ENCODE peak calls at places on chromosomes 6 and 20, in four cellular contexts. One of them, this sample, is unnamed.

GRCh38 chr20:62198931-62199330 is 16.1 kb downstream of the MTG2 start:
- DNase-seq in HepG2: no peak
- DNase-seq in HCT116: no peak
- DNase-seq in K562: no peak
- DNase-seq in this sample: no peak

GRCh38 chr20:50144362-50144761 is 9.2 kb downstream of the PEDS1 start:
- DNase-seq in HCT116: no peak
- DNase-seq in K562: no peak
- DNase-seq in HepG2: peak
- DNase-seq in this sample: no peak

GRCh38 chr6:4786936-4787504 is 10.8 kb downstream of the CDYL start:
- DNase-seq in HepG2: no peak
- DNase-seq in K562: no peak
- DNase-seq in HCT116: no peak
- DNase-seq in this sample: no peak

GRCh38 chr20:10259166-10259565 is 40.5 kb downstream of the SNAP25 start:
- DNase-seq in HepG2: no peak
- DNase-seq in K562: no peak
- DNase-seq in HCT116: no peak
- DNase-seq in this sample: no peak

GRCh38 chr20:61932199-61932592 is 133.5 kb downstream of the TAF4 start:
- DNase-seq in HCT116: no peak
- DNase-seq in K562: no peak
- DNase-seq in HepG2: no peak
- DNase-seq in this sample: no peak

GRCh38 chr6:51678274-51678673 is 409.1 kb downstream of the PKHD1 start:
- DNase-seq in K562: no peak
- DNase-seq in HCT116: no peak
- DNase-seq in HepG2: no peak
- DNase-seq in this sample: no peak

GRCh38 chr6:2765896-2766766 is 938 bp downstream of the WRNIP1 start:
- DNase-seq in K562: no peak
- DNase-seq in HepG2: no peak
- DNase-seq in HCT116: no peak
- DNase-seq in this sample: no peak

GRCh38 chr6:84847349-84848160 is 83.2 kb upstream of the TBX18 start:
- DNase-seq in K562: no peak
- DNase-seq in HCT116: no peak
- DNase-seq in HepG2: no peak
- DNase-seq in this sample: no peak

GRCh38 chr6:112372213-112372806 is 25.2 kb downstream of the RFPL4B start:
- DNase-seq in HCT116: peak
- DNase-seq in HepG2: no peak
- DNase-seq in K562: no peak
- DNase-seq in this sample: peak

GRCh38 chr6:118372413-118372812 is 175.7 kb upstream of the PLN start:
- DNase-seq in HepG2: no peak
- DNase-seq in HCT116: no peak
- DNase-seq in K562: no peak
- DNase-seq in this sample: no peak

GRCh38 chr6:117518870-117519269 is 36.4 kb downstream of the DCBLD1 start:
- DNase-seq in HCT116: no peak
- DNase-seq in K562: no peak
- DNase-seq in HepG2: no peak
- DNase-seq in this sample: no peak

DNA sequence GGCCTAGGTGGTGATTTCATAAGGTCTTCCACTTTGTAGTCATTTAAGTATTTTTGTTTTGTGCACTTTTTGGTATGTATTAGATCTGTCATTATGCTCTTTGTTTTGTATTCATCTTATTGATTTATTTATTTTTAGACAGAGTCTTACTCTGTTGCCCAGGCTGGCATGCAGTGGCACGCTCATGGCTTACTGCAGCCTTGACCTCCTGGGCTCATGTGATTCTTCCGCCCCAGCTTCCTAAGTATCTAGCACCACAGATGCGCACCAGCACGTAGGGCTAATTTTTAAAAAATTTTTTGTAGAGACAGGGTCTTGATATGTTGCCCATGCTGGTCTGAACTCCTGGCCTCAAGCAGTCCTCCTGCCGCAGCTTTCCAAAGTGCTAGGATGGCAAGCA is 30.6 kb downstream of the TPX2 start:
- DNase-seq in K562: no peak
- DNase-seq in HepG2: no peak
- DNase-seq in HCT116: no peak
- DNase-seq in this sample: no peak
- TF ChIP-seq TCF7L2 in K562: no peak
- TF ChIP-seq TCF7L2 in HepG2: no peak
- TF ChIP-seq TCF7L2 in HCT116: no peak
- TF ChIP-seq TCF7L2 in this sample: no peak

GRCh38 chr20:9025643-9026042 is 43.2 kb upstream of the PLCB4 start:
- DNase-seq in HepG2: no peak
- DNase-seq in K562: no peak
- DNase-seq in HCT116: no peak
- DNase-seq in this sample: no peak
- TF ChIP-seq TCF7L2 in HepG2: no peak
- TF ChIP-seq TCF7L2 in K562: no peak
- TF ChIP-seq TCF7L2 in HCT116: no peak
- TF ChIP-seq TCF7L2 in this sample: no peak

DNA sequence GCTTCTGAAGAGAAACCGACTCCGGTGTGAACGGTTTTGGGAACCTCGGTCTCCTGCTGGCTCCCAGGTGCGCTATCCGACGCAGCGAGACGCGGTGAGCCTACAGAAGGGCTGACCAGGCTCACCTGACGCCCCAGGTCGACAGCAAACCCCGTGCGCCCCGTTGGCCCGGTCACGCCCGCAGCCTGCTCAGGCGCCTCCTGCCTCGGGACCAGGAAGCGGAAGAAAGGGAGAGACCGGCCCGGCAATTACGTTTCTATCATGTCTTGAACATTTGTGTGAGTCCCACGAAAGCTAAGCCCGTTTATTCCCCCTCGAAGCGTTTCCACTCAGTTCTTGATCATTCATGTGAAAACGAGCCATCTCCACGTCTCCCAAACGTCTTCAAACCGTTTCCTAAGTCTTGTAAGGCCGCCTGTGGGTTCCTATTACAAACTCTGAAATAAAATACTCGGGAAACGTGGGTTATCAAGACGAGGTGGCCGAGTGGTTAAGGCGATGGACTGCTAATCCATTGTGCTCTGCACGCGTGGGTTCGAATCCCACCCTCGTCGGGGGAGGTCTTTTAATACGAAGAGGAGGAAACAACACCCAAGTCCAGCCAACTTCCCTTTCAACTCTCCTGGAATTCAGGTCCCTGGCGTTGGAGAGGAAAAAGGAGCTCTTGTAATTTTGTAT is 150.5 kb upstream of the PRSS16 start:
- DNase-seq in HepG2: no peak
- DNase-seq in K562: peak
- DNase-seq in HCT116: peak
- DNase-seq in this sample: peak
- TF ChIP-seq TCF7L2 in HepG2: no peak
- TF ChIP-seq TCF7L2 in K562: no peak
- TF ChIP-seq TCF7L2 in HCT116: no peak
- TF ChIP-seq TCF7L2 in this sample: peak

GRCh38 chr20:1761116-1761515 is 103.5 kb upstream of the SIRPG start:
- DNase-seq in K562: no peak
- DNase-seq in HepG2: no peak
- DNase-seq in HCT116: peak
- DNase-seq in this sample: peak

GRCh38 chr20:1761598-1761997 is 104.0 kb upstream of the SIRPG start:
- DNase-seq in HepG2: no peak
- DNase-seq in K562: no peak
- DNase-seq in HCT116: no peak
- DNase-seq in this sample: no peak

GRCh38 chr20:1769491-1769890 is 111.9 kb upstream of the SIRPG start:
- DNase-seq in HCT116: no peak
- DNase-seq in HepG2: no peak
- DNase-seq in K562: no peak
- DNase-seq in this sample: no peak

GRCh38 chr20:1758765-1759164 is 101.2 kb upstream of the SIRPG start:
- DNase-seq in HepG2: no peak
- DNase-seq in K562: no peak
- DNase-seq in HCT116: no peak
- DNase-seq in this sample: no peak

GRCh38 chr20:1764136-1765033 is 106.8 kb upstream of the SIRPG start:
- DNase-seq in K562: peak
- DNase-seq in HepG2: peak
- DNase-seq in HCT116: peak
- DNase-seq in this sample: peak
- TF ChIP-seq TCF7L2 in K562: no peak
- TF ChIP-seq TCF7L2 in HepG2: no peak
- TF ChIP-seq TCF7L2 in HCT116: no peak
- TF ChIP-seq TCF7L2 in this sample: no peak

GRCh38 chr20:38001173-38001875 is 31.9 kb downstream of the TTI1 start:
- DNase-seq in K562: no peak
- DNase-seq in HepG2: no peak
- DNase-seq in HCT116: no peak
- DNase-seq in this sample: no peak
- TF ChIP-seq TCF7L2 in K562: no peak
- TF ChIP-seq TCF7L2 in HepG2: no peak
- TF ChIP-seq TCF7L2 in HCT116: no peak
- TF ChIP-seq TCF7L2 in this sample: no peak

GRCh38 chr20:51801220-51801991 is 915 bp downstream of the SALL4 start:
- DNase-seq in HCT116: no peak
- DNase-seq in HepG2: no peak
- DNase-seq in K562: no peak
- DNase-seq in this sample: no peak

GRCh38 chr20:51800132-51800721 is 2.1 kb downstream of the SALL4 start:
- DNase-seq in HCT116: peak
- DNase-seq in HepG2: peak
- DNase-seq in K562: peak
- DNase-seq in this sample: peak

GRCh38 chr20:51803157-51803854 is 985 bp upstream of the SALL4 start:
- DNase-seq in HCT116: no peak
- DNase-seq in K562: no peak
- DNase-seq in HepG2: no peak
- DNase-seq in this sample: no peak

GRCh38 chr20:51800769-51801219 is 1.5 kb downstream of the SALL4 start:
- DNase-seq in HepG2: no peak
- DNase-seq in HCT116: no peak
- DNase-seq in K562: no peak
- DNase-seq in this sample: no peak

GRCh38 chr20:51802170-51802745 is at the start of gene SALL4:
- DNase-seq in HepG2: no peak
- DNase-seq in HCT116: no peak
- DNase-seq in K562: no peak
- DNase-seq in this sample: no peak
- TF ChIP-seq TCF7L2 in HepG2: no peak
- TF ChIP-seq TCF7L2 in HCT116: no peak
- TF ChIP-seq TCF7L2 in K562: no peak
- TF ChIP-seq TCF7L2 in this sample: no peak

GRCh38 chr6:169813969-169814368 is 62.5 kb downstream of the ERMARD start:
- DNase-seq in K562: no peak
- DNase-seq in HepG2: no peak
- DNase-seq in HCT116: no peak
- DNase-seq in this sample: no peak

GRCh38 chr6:169810066-169810989 is 58.9 kb downstream of the ERMARD start:
- DNase-seq in HepG2: peak
- DNase-seq in HCT116: peak
- DNase-seq in K562: no peak
- DNase-seq in this sample: no peak

GRCh38 chr6:169811072-169811471 is 59.6 kb downstream of the ERMARD start:
- DNase-seq in K562: no peak
- DNase-seq in HepG2: no peak
- DNase-seq in HCT116: no peak
- DNase-seq in this sample: no peak

GRCh38 chr6:169811521-169812256 is 60.3 kb downstream of the ERMARD start:
- DNase-seq in HCT116: no peak
- DNase-seq in K562: no peak
- DNase-seq in HepG2: no peak
- DNase-seq in this sample: no peak

DNA sequence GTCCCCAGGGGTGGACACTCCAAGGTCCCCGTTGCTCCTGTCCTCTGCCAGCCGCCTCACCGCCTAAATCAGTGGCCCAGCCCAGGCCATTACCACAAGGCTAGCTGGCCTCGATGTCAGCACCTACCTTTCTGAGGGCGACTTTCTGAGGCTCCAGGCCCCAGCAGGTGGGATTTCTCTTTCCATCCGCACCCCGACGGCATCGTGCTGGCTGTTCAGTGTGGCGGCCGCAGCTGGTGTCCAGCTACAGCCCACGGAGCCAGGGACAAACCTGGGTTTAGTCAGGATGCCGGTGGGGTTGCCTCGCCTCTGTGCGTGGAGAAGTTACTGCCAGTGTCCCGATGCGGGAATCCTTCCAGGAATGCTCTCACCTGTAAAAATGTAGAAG is 60.8 kb downstream of the ERMARD start:
- DNase-seq in HCT116: no peak
- DNase-seq in K562: no peak
- DNase-seq in HepG2: no peak
- DNase-seq in this sample: no peak
- TF ChIP-seq TCF7L2 in HCT116: no peak
- TF ChIP-seq TCF7L2 in K562: no peak
- TF ChIP-seq TCF7L2 in HepG2: no peak
- TF ChIP-seq TCF7L2 in this sample: no peak

GRCh38 chr20:33584976-33585375 is 77.2 kb upstream of the C20orf144 start:
- DNase-seq in K562: no peak
- DNase-seq in HCT116: no peak
- DNase-seq in HepG2: no peak
- DNase-seq in this sample: no peak
- TF ChIP-seq TCF7L2 in K562: no peak
- TF ChIP-seq TCF7L2 in HCT116: no peak
- TF ChIP-seq TCF7L2 in HepG2: no peak
- TF ChIP-seq TCF7L2 in this sample: no peak